ENCODE peak calls at places on chromosomes 7 and 10, in five cellular contexts. Y is BE2C; A is body of pancreas; D is CD8-positive, alpha-beta T cell; M is upper lobe of right lung. B is an unnamed sample.

GRCh38 chr10:104711167-104711765 is 70.2 kb downstream of the SORCS3 start:
- DNase-seq in Y (no peak), A (no peak), D (no peak), M (no peak), B (no peak)

GRCh38 chr10:43392757-43393156 is 16.2 kb downstream of the HNRNPF start:
- DNase-seq in Y (no peak), A (no peak), D (no peak), M (no peak), B (no peak)

GRCh38 chr7:30920584-30921539 is 9.2 kb downstream of the AQP1 start:
- DNase-seq in Y (peak; percentile 7), A (peak; percentile 30), D (no peak), M (peak; percentile 59), B (peak; percentile 44)

GRCh38 chr10:51932530-51932929 is 233.1 kb upstream of the CSTF2T start:
- DNase-seq in Y (no peak), A (no peak), D (no peak), M (no peak), B (no peak)

GRCh38 chr7:156147104-156147503 is 334.8 kb upstream of the SHH start:
- DNase-seq in Y (no peak), A (peak; percentile 58), D (no peak), M (no peak), B (peak; percentile 75)

GRCh38 chr7:123621707-123622106 is 20.1 kb downstream of the ASB15 start:
- DNase-seq in Y (no peak), A (no peak), D (no peak), M (no peak), B (no peak)

GRCh38 chr7:27712217-27712616 is 27.7 kb upstream of the TAX1BP1 start:
- DNase-seq in Y (no peak), A (no peak), D (no peak), M (no peak), B (peak; percentile 17)

GRCh38 chr10:114650831-114651230 is 7.2 kb downstream of the ABLIM1 start:
- DNase-seq in Y (no peak), A (no peak), D (no peak), M (no peak), B (no peak)

GRCh38 chr7:99080679-99081078 is 63.2 kb downstream of the SMURF1 start:
- DNase-seq in Y (no peak), A (no peak), D (no peak), M (no peak), B (no peak)

GRCh38 chr7:2214636-2215035 is 18.1 kb downstream of the MAD1L1 start:
- DNase-seq in Y (no peak), A (no peak), D (no peak), M (no peak), B (no peak)

GRCh38 chr7:98330926-98331529 is 49.5 kb downstream of the BRI3 start:
- DNase-seq in Y (no peak), A (no peak), D (no peak), M (no peak), B (no peak)

GRCh38 chr7:122984021-122984420 is 11.5 kb downstream of the TAS2R16 start:
- DNase-seq in Y (no peak), A (no peak), D (no peak), M (no peak), B (no peak)

GRCh38 chr10:63651864-63652263 is 130.7 kb downstream of the REEP3 start:
- DNase-seq in Y (no peak), A (no peak), D (no peak), M (no peak), B (no peak)

GRCh38 chr10:60914676-60915075 is 29.3 kb downstream of the RHOBTB1 start:
- DNase-seq in Y (no peak), A (peak; percentile 30), D (no peak), M (no peak), B (no peak)

GRCh38 chr7:87475359-87476178 is at the start of gene ABCB4:
- DNase-seq in Y (peak; percentile 49), A (no peak), D (no peak), M (peak; percentile 59), B (peak; percentile 46)

GRCh38 chr10:86440874-86441838 is 74.6 kb upstream of the GRID1 start:
- DNase-seq in Y (no peak), A (no peak), D (no peak), M (no peak), B (peak; percentile 52)

GRCh38 chr10:3516191-3516590 is 268.8 kb downstream of the KLF6 start:
- DNase-seq in Y (no peak), A (no peak), D (no peak), M (no peak), B (no peak)

GRCh38 chr7:77391230-77391629 is 24.9 kb downstream of the GSAP start:
- DNase-seq in Y (no peak), A (no peak), D (no peak), M (no peak), B (no peak)

GRCh38 chr10:104127411-104127810 is 5.4 kb downstream of the SFR1 start:
- DNase-seq in Y (peak; percentile 34), A (no peak), D (peak; percentile 20), M (no peak), B (no peak)

GRCh38 chr7:6291531-6291930 is 19.1 kb upstream of the CYTH3 start:
- DNase-seq in Y (no peak), A (no peak), D (no peak), M (no peak), B (no peak)

GRCh38 chr7:100432621-100433275 is 3.1 kb downstream of the MEPCE start:
- DNase-seq in Y (no peak), A (no peak), D (no peak), M (no peak), B (no peak)

GRCh38 chr10:5466451-5466996 is 32.8 kb downstream of the CALML5 start:
- DNase-seq in Y (peak; percentile 22), A (peak; percentile 93), D (no peak), M (peak; percentile 84), B (peak; percentile 93)

GRCh38 chr7:87797798-87798403 is 78.3 kb downstream of the SLC25A40 start:
- DNase-seq in Y (no peak), A (no peak), D (no peak), M (no peak), B (peak; percentile 54)

GRCh38 chr7:116291937-116292336 is 81.6 kb downstream of the TES start:
- DNase-seq in Y (no peak), A (peak; percentile 16), D (no peak), M (no peak), B (no peak)

GRCh38 chr10:27225642-27226257 is 14.8 kb downstream of the ACBD5 start:
- DNase-seq in Y (no peak), A (no peak), D (no peak), M (no peak), B (no peak)

GRCh38 chr7:5420841-5421625 is 2.6 kb downstream of the TNRC18 start:
- DNase-seq in Y (no peak), A (peak; percentile 28), D (no peak), M (peak; percentile 77), B (no peak)

GRCh38 chr10:81843042-81843441 is 32.0 kb upstream of the NRG3 start:
- DNase-seq in Y (no peak), A (no peak), D (no peak), M (no peak), B (no peak)
- TF ChIP-seq CTCF in Y (peak; percentile 38), A (no peak), D (no peak), M (no peak), B (no peak)

GRCh38 chr10:110533149-110533548 is 34.3 kb upstream of the SMC3 start:
- DNase-seq in Y (no peak), A (no peak), D (no peak), M (no peak), B (no peak)

GRCh38 chr10:110540038-110540437 is 27.5 kb upstream of the SMC3 start:
- DNase-seq in Y (no peak), A (no peak), D (no peak), M (no peak), B (no peak)

GRCh38 chr10:110531687-110532086 is 34.0 kb downstream of the DUSP5 start:
- DNase-seq in Y (no peak), A (no peak), D (no peak), M (no peak), B (no peak)

GRCh38 chr10:110534571-110534970 is 32.9 kb upstream of the SMC3 start:
- DNase-seq in Y (no peak), A (no peak), D (no peak), M (no peak), B (no peak)

DNA sequence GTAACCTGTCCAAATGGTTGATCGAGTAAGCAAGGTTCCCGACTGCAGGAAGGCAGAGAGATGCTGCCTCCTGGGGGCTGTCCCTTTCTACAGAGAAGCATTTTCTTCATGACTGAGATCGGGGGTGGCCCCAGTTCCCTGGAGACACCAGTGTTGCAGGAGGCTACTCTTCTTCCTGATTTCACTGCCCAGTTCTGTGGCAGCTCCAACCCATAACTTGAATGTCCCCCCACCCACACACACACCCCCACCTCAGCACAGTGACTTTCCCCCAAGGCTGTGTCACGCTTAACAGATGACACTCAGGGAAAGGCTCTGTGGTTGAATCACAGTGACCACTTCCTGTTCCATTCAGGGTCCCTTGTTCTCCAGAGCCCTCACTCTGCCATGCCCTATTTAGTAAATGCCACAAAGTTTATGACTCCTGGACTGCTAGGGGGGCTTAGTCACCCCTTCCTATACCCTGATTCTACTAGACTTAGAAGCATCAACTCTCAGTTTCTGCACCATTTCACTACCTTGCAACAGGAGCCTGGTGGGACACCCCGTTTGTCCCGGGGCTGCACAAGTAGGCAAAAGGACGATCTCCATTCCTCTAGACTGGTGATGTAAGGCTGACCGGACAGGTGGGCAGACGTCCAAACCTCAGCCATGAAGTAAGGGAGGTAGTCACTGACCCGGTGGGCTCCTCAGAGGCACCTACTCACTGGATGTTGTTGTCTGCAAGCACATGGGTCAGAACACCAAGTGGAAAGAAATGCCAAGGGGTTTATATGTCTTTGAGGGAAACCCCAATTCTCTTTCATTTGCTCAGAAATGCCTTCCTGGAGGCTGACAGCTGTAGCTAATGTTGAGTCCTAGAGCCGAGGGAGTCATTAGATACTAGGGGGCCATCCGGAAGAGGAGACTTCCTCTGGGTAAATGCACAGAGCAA is 31.3 kb upstream of the SMC3 start:
- DNase-seq in Y (peak; percentile 29), A (peak; percentile 22), D (peak; percentile 65), M (peak; percentile 80), B (no peak)
- TF ChIP-seq CTCF in Y (peak; percentile 37), A (peak; percentile 11), D (peak; percentile 25), M (peak; percentile 29), B (peak; percentile 15)

DNA sequence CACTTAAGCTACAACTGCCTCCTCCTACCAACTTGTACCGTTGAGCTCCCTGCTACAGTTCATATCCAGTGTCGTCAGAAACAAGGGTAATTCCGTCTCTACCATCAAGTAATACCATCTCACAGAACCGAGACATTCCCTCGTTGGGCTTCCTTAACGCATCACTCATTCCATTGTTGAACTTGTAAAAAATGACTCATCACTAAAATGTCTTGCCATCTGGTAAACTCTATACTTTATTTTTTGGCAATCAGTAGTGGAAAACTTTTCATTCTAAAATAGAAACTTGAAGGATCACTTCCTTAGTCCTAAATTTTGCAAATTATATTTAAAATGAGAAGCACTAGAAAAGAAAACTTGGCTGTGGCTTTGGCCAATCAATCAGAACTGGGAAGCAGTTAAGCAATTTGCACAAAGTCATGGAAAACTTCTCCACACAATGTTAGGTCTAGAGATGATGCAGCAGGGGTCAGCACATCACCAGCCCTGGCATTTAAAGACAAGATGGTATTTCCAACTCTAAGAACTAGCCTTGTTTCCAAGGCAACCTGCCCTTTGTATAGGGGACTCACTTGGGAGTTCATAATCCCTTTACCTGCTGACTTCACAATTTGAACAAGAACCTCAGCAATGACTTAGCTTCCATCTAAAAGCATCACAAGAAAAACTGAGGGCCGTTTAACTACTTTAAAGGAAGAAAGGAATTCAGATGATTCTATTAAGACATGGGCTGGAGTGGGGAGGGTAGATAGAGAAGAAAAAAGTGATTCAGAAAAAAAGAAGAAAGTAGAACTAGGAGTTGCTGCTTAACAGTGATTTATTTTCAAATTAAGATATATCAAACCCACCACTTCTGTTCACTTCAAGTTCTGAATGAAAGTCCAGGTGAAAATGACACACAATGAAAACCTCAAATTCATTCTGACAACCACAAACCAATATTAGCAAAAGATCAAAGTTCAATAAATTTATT is 288.1 kb downstream of the PARD3 start:
- DNase-seq in Y (no peak), A (no peak), D (no peak), M (no peak), B (peak; percentile 18)
- TF ChIP-seq CTCF in Y (no peak), A (no peak), D (no peak), M (no peak), B (no peak)

GRCh38 chr7:158704524-158705233 is at the start of gene NCAPG2:
- DNase-seq in Y (peak; percentile 100), A (peak; percentile 99), D (peak; percentile 98), M (peak; percentile 100), B (peak; percentile 100)
- TF ChIP-seq CTCF in Y (no peak), A (peak; percentile 74), D (no peak), M (peak; percentile 31), B (no peak)